ENCODE peak calls at places on chromosome 18, in four cellular contexts. G is WTC11, V is H1, F is K562. C is an unnamed sample.

GRCh38 chr18:23752796-23753195 is 63.5 kb downstream of the LAMA3 start:
- DNase-seq in G (no peak), V (no peak), F (no peak), C (no peak)

GRCh38 chr18:78681396-78681795 is 298.2 kb upstream of the SALL3 start:
- DNase-seq in G (no peak), V (no peak), F (no peak), C (no peak)

GRCh38 chr18:49788327-49788908 is 24.9 kb downstream of the ACAA2 start:
- DNase-seq in G (no peak), V (no peak), F (no peak), C (no peak)

GRCh38 chr18:44748582-44748981 is 67.9 kb downstream of the SETBP1 start:
- DNase-seq in G (no peak), V (no peak), F (no peak), C (no peak)

GRCh38 chr18:46256078-46256477 is 151.9 kb downstream of the HAUS1 start:
- DNase-seq in G (no peak), V (no peak), F (no peak), C (no peak)

GRCh38 chr18:51658436-51658835 is 461.0 kb upstream of the MEX3C start:
- DNase-seq in G (no peak), V (no peak), F (no peak), C (no peak)

GRCh38 chr18:75173125-75173432 is 35.9 kb downstream of the PTGR3 start:
- DNase-seq in G (no peak), V (no peak), F (no peak), C (no peak)

GRCh38 chr18:50870138-50870845 is 8.6 kb upstream of the ME2 start:
- DNase-seq in G (no peak), V (no peak), F (no peak), C (no peak)

GRCh38 chr18:45940724-45941123 is 26.4 kb downstream of the EPG5 start:
- DNase-seq in G (no peak), V (no peak), F (no peak), C (no peak)

GRCh38 chr18:3692113-3692621 is 242.2 kb downstream of the TGIF1 start:
- DNase-seq in G (no peak), V (no peak), F (no peak), C (no peak)

GRCh38 chr18:3689986-3690681 is 240.2 kb downstream of the TGIF1 start:
- DNase-seq in G (no peak), V (no peak), F (no peak), C (no peak)

GRCh38 chr18:3690682-3691066 is 240.7 kb downstream of the TGIF1 start:
- DNase-seq in G (no peak), V (no peak), F (no peak), C (no peak)

GRCh38 chr18:3689091-3689490 is 239.1 kb downstream of the TGIF1 start:
- DNase-seq in G (no peak), V (no peak), F (no peak), C (no peak)

GRCh38 chr18:3688682-3689081 is 238.7 kb downstream of the TGIF1 start:
- DNase-seq in G (no peak), V (no peak), F (no peak), C (peak; percentile 42)
- TF ChIP-seq TEAD4 in G (no peak), V (peak; percentile 4), F (no peak), C (peak; percentile 92)

GRCh38 chr18:72407048-72407447 is 137.1 kb downstream of the CBLN2 start:
- DNase-seq in G (no peak), V (no peak), F (no peak), C (no peak)

GRCh38 chr18:72409923-72410322 is 134.2 kb downstream of the CBLN2 start:
- DNase-seq in G (no peak), V (no peak), F (no peak), C (no peak)

GRCh38 chr18:72410399-72410798 is 133.7 kb downstream of the CBLN2 start:
- DNase-seq in G (no peak), V (no peak), F (no peak), C (no peak)
- TF ChIP-seq TEAD4 in G (no peak), V (no peak), F (no peak), C (no peak)

DNA sequence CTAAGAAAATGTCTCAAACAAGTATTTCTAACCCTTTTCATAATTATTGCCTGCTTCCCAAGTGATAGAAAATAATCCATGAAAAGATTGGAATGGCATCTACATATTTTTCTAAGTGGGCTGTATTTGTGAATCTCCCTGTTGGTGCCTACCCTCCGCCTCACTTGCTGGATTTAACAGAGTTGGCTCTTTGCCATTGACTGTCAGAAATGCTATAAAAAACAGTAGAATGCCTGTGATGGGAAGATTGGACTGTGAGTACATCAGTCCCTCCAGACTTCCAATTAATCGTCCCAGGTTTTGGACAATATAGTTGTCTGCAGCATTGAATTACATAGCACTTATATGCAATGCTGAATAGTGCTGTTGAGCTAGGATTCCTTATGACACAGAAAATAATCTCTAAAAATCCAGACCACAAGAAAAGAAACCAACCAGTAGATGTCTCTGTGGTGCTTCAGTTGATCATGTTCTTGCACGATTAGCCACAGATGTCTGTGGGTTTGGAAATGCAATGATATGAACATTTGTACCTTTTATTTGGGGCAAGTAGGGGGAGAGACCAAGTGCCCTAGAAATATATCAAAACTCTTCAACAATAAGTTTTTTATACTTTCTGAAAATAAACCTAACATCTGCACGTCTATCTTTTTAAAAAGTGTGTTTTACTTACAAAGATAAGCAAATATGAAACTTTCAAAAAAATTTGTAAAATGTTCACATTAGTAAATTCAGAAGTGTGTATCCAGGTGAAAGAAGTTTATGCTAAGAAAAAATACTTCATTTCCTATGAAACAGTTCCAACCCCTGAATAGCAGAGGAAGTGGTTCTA is 88.5 kb downstream of the DYNAP start:
- DNase-seq in G (no peak), V (no peak), F (peak; percentile 7), C (peak; percentile 67)
- TF ChIP-seq TEAD4 in G (no peak), V (no peak), F (no peak), C (no peak)

GRCh38 chr18:11553098-11553940 is 56.1 kb upstream of the SLC35G4 start:
- DNase-seq in G (peak; percentile 57), V (peak; percentile 15), F (peak; percentile 62), C (peak; percentile 58)
- TF ChIP-seq TEAD4 in G (no peak), V (no peak), F (no peak), C (no peak)

GRCh38 chr18:26778054-26778393 is 87.5 kb downstream of the AQP4 start:
- DNase-seq in G (no peak), V (no peak), F (no peak), C (no peak)

GRCh38 chr18:26768388-26768787 is 97.1 kb downstream of the AQP4 start:
- DNase-seq in G (no peak), V (no peak), F (no peak), C (no peak)

GRCh38 chr18:26777316-26778053 is 88.0 kb downstream of the AQP4 start:
- DNase-seq in G (no peak), V (no peak), F (no peak), C (no peak)

GRCh38 chr18:26771524-26771923 is 94.0 kb downstream of the AQP4 start:
- DNase-seq in G (peak; percentile 35), V (no peak), F (no peak), C (no peak)

GRCh38 chr18:26772691-26773090 is 92.8 kb downstream of the AQP4 start:
- DNase-seq in G (no peak), V (no peak), F (no peak), C (peak; percentile 39)
- TF ChIP-seq TEAD4 in G (no peak), V (no peak), F (no peak), C (no peak)

C was measured in SK-N-SH.